ENCODE peak calls at places on chromosomes 12 and 14, in ten cellular contexts. Y is dorsolateral prefrontal cortex, E is mesenchymal stem cell, N is A549, P is AG09309, T is NT2/D1, D is PC-3, W is BJ, V is coronary artery, X is AG04450. O is an unnamed sample.
A peak's percentile ranks its signal among the peaks of the same experiment; 100 is the strongest.

GRCh38 chr14:103456167-103456835 is 66.3 kb downstream of the CKB start:
- DNase-seq in Y (no peak), E (peak; percentile 37), N (no peak), P (no peak), T (no peak), D (no peak), W (no peak), V (no peak), X (no peak), O (peak; percentile 70)

GRCh38 chr14:20613094-20614037 is 22.2 kb upstream of the RNASE12 start:
- DNase-seq in Y (peak; percentile 71), E (peak; percentile 98), N (peak; percentile 87), P (peak; percentile 97), T (peak; percentile 82), D (peak; percentile 99), W (peak; percentile 86), V (peak; percentile 92), X (peak; percentile 97), O (peak; percentile 98)

GRCh38 chr12:112962561-112962960 is 15.8 kb upstream of the OAS2 start:
- DNase-seq in Y (no peak), E (no peak), N (no peak), P (no peak), T (no peak), D (no peak), W (no peak), V (peak; percentile 17), X (no peak), O (no peak)

GRCh38 chr14:91329615-91330014 is 85.1 kb upstream of the GPR68 start:
- DNase-seq in Y (no peak), E (no peak), N (no peak), P (no peak), T (no peak), D (no peak), W (no peak), V (no peak), X (no peak), O (no peak)

GRCh38 chr14:104433401-104434213 is 146.0 kb upstream of the C14orf180 start:
- DNase-seq in Y (peak; percentile 31), E (no peak), N (no peak), P (no peak), T (no peak), D (no peak), W (no peak), V (peak; percentile 69), X (no peak), O (no peak)

GRCh38 chr14:81509838-81510452 is 23.7 kb downstream of the SEL1L start:
- DNase-seq in Y (no peak), E (peak; percentile 39), N (no peak), P (no peak), T (no peak), D (no peak), W (no peak), V (no peak), X (no peak), O (peak; percentile 39)

GRCh38 chr14:85471156-85471555 is 58.8 kb upstream of the FLRT2 start:
- DNase-seq in Y (no peak), E (peak; percentile 31), N (no peak), P (peak; percentile 59), T (no peak), D (no peak), W (peak; percentile 60), V (no peak), X (no peak), O (peak; percentile 76)

GRCh38 chr12:48998497-48999353 is 450 bp downstream of the DDN start:
- DNase-seq in Y (no peak), E (peak; percentile 61), N (no peak), P (no peak), T (no peak), D (peak; percentile 24), W (no peak), V (no peak), X (no peak), O (no peak)

GRCh38 chr12:4187916-4188315 is 85.6 kb upstream of the CCND2 start:
- DNase-seq in Y (no peak), E (no peak), N (no peak), P (no peak), T (no peak), D (no peak), W (no peak), V (no peak), X (no peak), O (no peak)
- H3K4me3 ChIP-seq in Y (no peak overlapping the region), E (no peak overlapping the region), N (no peak overlapping the region), P (no peak overlapping the region), T (no peak overlapping the region), D (no peak overlapping the region), W (no peak overlapping the region), V (no peak overlapping the region), X (no peak overlapping the region), O (no peak overlapping the region)

GRCh38 chr12:27020761-27021160 is 1.6 kb upstream of the MED21 start:
- DNase-seq in Y (no peak), E (no peak), N (no peak), P (no peak), T (no peak), D (no peak), W (no peak), V (no peak), X (no peak), O (no peak)

GRCh38 chr12:27025116-27025515 is 2.8 kb downstream of the MED21 start:
- DNase-seq in Y (no peak), E (no peak), N (no peak), P (no peak), T (no peak), D (peak; percentile 64), W (no peak), V (no peak), X (no peak), O (no peak)

GRCh38 chr12:27024291-27024690 is 1.9 kb downstream of the MED21 start:
- DNase-seq in Y (no peak), E (no peak), N (no peak), P (no peak), T (no peak), D (no peak), W (no peak), V (no peak), X (no peak), O (no peak)
- H3K4me3 ChIP-seq in Y (peak overlapping the region; percentile 1), E (peak overlapping the region; percentile 96), N (no peak overlapping the region), P (no peak overlapping the region), T (no peak overlapping the region), D (peak overlapping the region; percentile 79), W (no peak overlapping the region), V (peak overlapping the region; percentile 12), X (no peak overlapping the region), O (no peak overlapping the region)

DNA sequence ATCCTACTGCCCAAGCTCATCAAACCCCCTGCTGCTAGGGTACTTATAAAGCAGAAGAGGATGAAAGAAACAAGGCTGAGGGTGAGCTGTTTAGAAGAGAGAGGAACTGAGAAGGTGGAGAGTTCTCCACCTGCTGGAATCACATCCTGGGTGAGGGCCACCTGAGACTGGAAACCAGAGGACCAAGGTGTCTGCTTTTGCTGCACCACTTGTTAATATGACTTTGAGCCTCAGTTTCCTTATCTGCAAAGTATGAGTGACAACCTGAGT is 203.2 kb upstream of the SSTR1 start:
- DNase-seq in Y (no peak), E (no peak), N (no peak), P (no peak), T (no peak), D (no peak), W (no peak), V (no peak), X (no peak), O (no peak)
- H3K4me3 ChIP-seq in Y (no peak overlapping the region), E (no peak overlapping the region), N (no peak overlapping the region), P (no peak overlapping the region), T (no peak overlapping the region), D (no peak overlapping the region), W (no peak overlapping the region), V (no peak overlapping the region), X (no peak overlapping the region), O (no peak overlapping the region)

GRCh38 chr12:8712572-8712971 is 14.8 kb downstream of the RIMKLB start:
- DNase-seq in Y (no peak), E (no peak), N (no peak), P (no peak), T (no peak), D (no peak), W (no peak), V (no peak), X (no peak), O (no peak)

DNA sequence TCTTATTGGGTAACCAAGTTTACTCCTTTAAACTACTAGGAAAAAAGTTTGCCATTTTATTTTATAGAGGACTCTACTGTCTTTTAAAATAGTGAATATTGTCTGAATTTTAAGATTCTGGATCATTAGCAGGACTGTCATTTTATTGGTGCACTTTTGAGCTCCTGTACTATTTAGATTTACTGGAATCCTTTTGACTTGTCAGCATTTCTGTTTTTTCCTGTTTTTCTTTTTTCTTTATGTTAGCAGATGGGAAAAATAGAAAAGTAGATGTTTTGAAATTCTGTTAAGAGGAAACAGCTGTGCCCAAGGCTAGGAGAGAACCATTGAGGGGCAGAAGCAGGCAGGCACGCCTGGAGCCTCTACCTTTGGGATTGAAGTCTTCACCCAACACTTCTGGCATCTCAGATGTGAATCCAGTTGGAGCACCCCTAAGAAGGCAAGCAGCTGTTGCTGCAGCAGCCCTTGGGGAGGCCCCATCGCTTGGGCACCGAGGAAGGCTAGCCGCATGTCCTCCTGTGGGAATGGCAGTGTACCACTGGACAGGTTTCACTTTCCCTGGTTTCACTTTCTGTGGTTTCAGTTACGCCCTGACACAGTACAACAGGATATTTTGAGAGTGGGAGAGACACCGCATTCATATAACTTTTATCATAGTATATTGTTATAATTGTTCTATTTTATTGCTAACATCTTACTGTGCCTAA is 11.5 kb downstream of the RIMKLB start:
- DNase-seq in Y (no peak), E (peak; percentile 38), N (no peak), P (no peak), T (no peak), D (no peak), W (peak; percentile 13), V (no peak), X (no peak), O (peak; percentile 47)
- H3K4me3 ChIP-seq in Y (peak overlapping the region; percentile 15), E (peak overlapping the region; percentile 80), N (no peak overlapping the region), P (no peak overlapping the region), T (no peak overlapping the region), D (no peak overlapping the region), W (peak overlapping the region; percentile 32), V (peak overlapping the region; percentile 68), X (no peak overlapping the region), O (peak overlapping the region; percentile 11)

GRCh38 chr14:61557262-61557661 is 138.1 kb upstream of the HIF1A start:
- DNase-seq in Y (no peak), E (no peak), N (no peak), P (no peak), T (no peak), D (no peak), W (no peak), V (no peak), X (no peak), O (no peak)

GRCh38 chr14:61559641-61560201 is 135.6 kb upstream of the HIF1A start:
- DNase-seq in Y (no peak), E (no peak), N (peak; percentile 98), P (no peak), T (no peak), D (no peak), W (no peak), V (no peak), X (no peak), O (no peak)

GRCh38 chr14:61558271-61558670 is 137.0 kb upstream of the HIF1A start:
- DNase-seq in Y (no peak), E (no peak), N (no peak), P (no peak), T (no peak), D (no peak), W (no peak), V (no peak), X (no peak), O (peak; percentile 86)

GRCh38 chr14:61556455-61556854 is 138.9 kb upstream of the HIF1A start:
- DNase-seq in Y (no peak), E (no peak), N (no peak), P (no peak), T (no peak), D (peak; percentile 53), W (no peak), V (no peak), X (no peak), O (no peak)

GRCh38 chr14:61557854-61558253 is 137.5 kb upstream of the HIF1A start:
- DNase-seq in Y (no peak), E (no peak), N (no peak), P (no peak), T (no peak), D (no peak), W (no peak), V (no peak), X (no peak), O (no peak)
- H3K4me3 ChIP-seq in Y (no peak overlapping the region), E (peak overlapping the region; percentile 2), N (no peak overlapping the region), P (no peak overlapping the region), T (no peak overlapping the region), D (no peak overlapping the region), W (no peak overlapping the region), V (no peak overlapping the region), X (no peak overlapping the region), O (no peak overlapping the region)